ENCODE peak calls at places on chromosomes 11 and 22, in seven cellular contexts. One of them, this sample, is unnamed.

GRCh38 chr11:37718431-37718999 is 1120.5 kb upstream of the RAG2 start:
- DNase-seq in K562: no peak
- DNase-seq in GM12892: no peak
- DNase-seq in HepG2: no peak
- DNase-seq in SK-N-SH: no peak
- DNase-seq in H1: no peak
- DNase-seq in GM12878: no peak
- DNase-seq in this sample: no peak

GRCh38 chr11:47355283-47356128 is 3.0 kb upstream of the MYBPC3 start:
- DNase-seq in K562: peak
- DNase-seq in GM12892: no peak
- DNase-seq in HepG2: peak
- DNase-seq in SK-N-SH: peak
- DNase-seq in H1: peak
- DNase-seq in GM12878: no peak
- DNase-seq in this sample: no peak

GRCh38 chr11:69096473-69096872 is 47.7 kb downstream of the TPCN2 start:
- DNase-seq in K562: no peak
- DNase-seq in GM12892: no peak
- DNase-seq in HepG2: no peak
- DNase-seq in SK-N-SH: no peak
- DNase-seq in H1: no peak
- DNase-seq in GM12878: no peak
- DNase-seq in this sample: no peak

GRCh38 chr11:78181155-78181554 is 7.3 kb downstream of the KCTD21 start:
- DNase-seq in K562: no peak
- DNase-seq in GM12892: no peak
- DNase-seq in HepG2: no peak
- DNase-seq in SK-N-SH: no peak
- DNase-seq in H1: no peak
- DNase-seq in GM12878: no peak
- DNase-seq in this sample: no peak

GRCh38 chr11:113270080-113270479 is 44.3 kb upstream of the TTC12 start:
- DNase-seq in K562: no peak
- DNase-seq in GM12892: no peak
- DNase-seq in HepG2: no peak
- DNase-seq in SK-N-SH: no peak
- DNase-seq in H1: no peak
- DNase-seq in GM12878: no peak
- DNase-seq in this sample: no peak

GRCh38 chr11:100593321-100593720 is 93.8 kb upstream of the ARHGAP42 start:
- DNase-seq in K562: no peak
- DNase-seq in GM12892: no peak
- DNase-seq in HepG2: no peak
- DNase-seq in SK-N-SH: no peak
- DNase-seq in H1: no peak
- DNase-seq in GM12878: no peak
- DNase-seq in this sample: no peak

GRCh38 chr22:20550851-20551744 is 43.7 kb downstream of the MED15 start:
- DNase-seq in K562: no peak
- DNase-seq in GM12892: no peak
- DNase-seq in HepG2: no peak
- DNase-seq in SK-N-SH: no peak
- DNase-seq in H1: no peak
- DNase-seq in GM12878: peak
- DNase-seq in this sample: no peak

GRCh38 chr11:64406221-64406946 is 47.4 kb downstream of the RPS6KA4 start:
- DNase-seq in K562: no peak
- DNase-seq in GM12892: no peak
- DNase-seq in HepG2: no peak
- DNase-seq in SK-N-SH: peak
- DNase-seq in H1: no peak
- DNase-seq in GM12878: no peak
- DNase-seq in this sample: no peak

GRCh38 chr22:24567668-24568067 is 11.9 kb downstream of the SNRPD3 start:
- DNase-seq in K562: no peak
- DNase-seq in GM12892: no peak
- DNase-seq in HepG2: no peak
- DNase-seq in SK-N-SH: no peak
- DNase-seq in H1: no peak
- DNase-seq in GM12878: no peak
- DNase-seq in this sample: no peak

GRCh38 chr22:46312056-46312455 is 15.4 kb downstream of the GTSE1 start:
- DNase-seq in K562: no peak
- DNase-seq in GM12892: no peak
- DNase-seq in HepG2: no peak
- DNase-seq in SK-N-SH: no peak
- DNase-seq in H1: no peak
- DNase-seq in GM12878: no peak
- DNase-seq in this sample: no peak

GRCh38 chr22:46007003-46007847 is 30.3 kb upstream of the WNT7B start:
- DNase-seq in K562: no peak
- DNase-seq in GM12892: no peak
- DNase-seq in HepG2: no peak
- DNase-seq in SK-N-SH: peak
- DNase-seq in H1: no peak
- DNase-seq in GM12878: no peak
- DNase-seq in this sample: no peak

GRCh38 chr11:76824083-76824939 is 36.4 kb upstream of the ACER3 start:
- DNase-seq in K562: peak
- DNase-seq in GM12892: no peak
- DNase-seq in HepG2: no peak
- DNase-seq in SK-N-SH: no peak
- DNase-seq in H1: no peak
- DNase-seq in GM12878: no peak
- DNase-seq in this sample: no peak

GRCh38 chr11:96211433-96211832 is 131.6 kb downstream of the MAML2 start:
- DNase-seq in K562: no peak
- DNase-seq in GM12892: no peak
- DNase-seq in HepG2: no peak
- DNase-seq in SK-N-SH: no peak
- DNase-seq in H1: no peak
- DNase-seq in GM12878: no peak
- DNase-seq in this sample: no peak

GRCh38 chr11:1084561-1085439 is 10.1 kb downstream of the MUC2 start:
- DNase-seq in K562: no peak
- DNase-seq in GM12892: no peak
- DNase-seq in HepG2: no peak
- DNase-seq in SK-N-SH: no peak
- DNase-seq in H1: no peak
- DNase-seq in GM12878: no peak
- DNase-seq in this sample: no peak

GRCh38 chr22:26586556-26587325 is 3.2 kb downstream of the TPST2 start:
- DNase-seq in K562: no peak
- DNase-seq in GM12892: no peak
- DNase-seq in HepG2: no peak
- DNase-seq in SK-N-SH: no peak
- DNase-seq in H1: no peak
- DNase-seq in GM12878: no peak
- DNase-seq in this sample: no peak

GRCh38 chr22:26581769-26582168 is 8.2 kb downstream of the TPST2 start:
- DNase-seq in K562: no peak
- DNase-seq in GM12892: no peak
- DNase-seq in HepG2: no peak
- DNase-seq in SK-N-SH: no peak
- DNase-seq in H1: no peak
- DNase-seq in GM12878: no peak
- DNase-seq in this sample: no peak

GRCh38 chr22:26587991-26588613 is 1.8 kb downstream of the TPST2 start:
- DNase-seq in K562: no peak
- DNase-seq in GM12892: no peak
- DNase-seq in HepG2: no peak
- DNase-seq in SK-N-SH: no peak
- DNase-seq in H1: no peak
- DNase-seq in GM12878: no peak
- DNase-seq in this sample: no peak

GRCh38 chr22:26584010-26584409 is 5.9 kb downstream of the TPST2 start:
- DNase-seq in K562: no peak
- DNase-seq in GM12892: no peak
- DNase-seq in HepG2: no peak
- DNase-seq in SK-N-SH: no peak
- DNase-seq in H1: no peak
- DNase-seq in GM12878: no peak
- DNase-seq in this sample: no peak

DNA sequence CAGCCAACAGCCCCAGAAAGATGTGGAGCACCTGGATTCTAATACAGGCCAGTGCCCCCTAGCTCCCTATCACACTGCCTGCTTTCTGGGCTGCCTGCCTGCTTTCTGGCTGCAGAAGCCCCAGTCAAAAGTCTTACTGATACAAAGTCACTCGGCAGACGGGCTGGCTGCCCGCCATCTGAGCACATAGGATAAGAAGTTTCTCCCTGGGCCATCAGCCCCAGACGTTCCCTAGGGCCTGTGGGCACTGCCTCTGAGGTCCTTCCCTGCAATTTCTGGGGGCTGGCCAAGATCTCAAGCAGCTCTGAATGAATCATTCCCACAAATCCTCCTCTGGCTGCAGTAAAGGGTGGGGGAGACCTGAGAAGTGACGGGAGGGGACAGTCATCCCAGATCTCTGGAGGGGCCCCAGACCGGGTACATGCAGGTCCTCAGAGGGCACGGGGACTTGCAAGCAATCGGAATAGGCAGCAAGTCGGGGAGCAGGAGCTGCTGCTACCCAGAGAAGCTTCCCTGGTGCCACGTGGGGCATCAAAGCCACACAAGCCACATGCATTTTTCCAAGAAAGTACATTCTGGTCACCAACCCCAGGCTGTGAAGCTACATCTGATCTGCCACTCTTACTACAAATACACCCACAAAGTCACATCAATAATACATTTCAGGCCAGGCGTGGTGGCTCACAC is 4.7 kb downstream of the TPST2 start:
- DNase-seq in K562: no peak
- DNase-seq in GM12892: no peak
- DNase-seq in HepG2: no peak
- DNase-seq in SK-N-SH: peak
- DNase-seq in H1: no peak
- DNase-seq in GM12878: no peak
- DNase-seq in this sample: no peak
- TF ChIP-seq TAF1 in K562: no peak
- TF ChIP-seq TAF1 in GM12892: no peak
- TF ChIP-seq TAF1 in HepG2: no peak
- TF ChIP-seq TAF1 in SK-N-SH: no peak
- TF ChIP-seq TAF1 in H1: no peak
- TF ChIP-seq TAF1 in GM12878: no peak
- TF ChIP-seq TAF1 in this sample: no peak

GRCh38 chr11:9214765-9215164 is 50.4 kb downstream of the DENND5A start:
- DNase-seq in K562: no peak
- DNase-seq in GM12892: no peak
- DNase-seq in HepG2: no peak
- DNase-seq in SK-N-SH: no peak
- DNase-seq in H1: no peak
- DNase-seq in GM12878: no peak
- DNase-seq in this sample: no peak

GRCh38 chr11:9222654-9223053 is 42.5 kb downstream of the DENND5A start:
- DNase-seq in K562: no peak
- DNase-seq in GM12892: no peak
- DNase-seq in HepG2: no peak
- DNase-seq in SK-N-SH: no peak
- DNase-seq in H1: no peak
- DNase-seq in GM12878: no peak
- DNase-seq in this sample: no peak

GRCh38 chr11:9219572-9219971 is 45.6 kb downstream of the DENND5A start:
- DNase-seq in K562: no peak
- DNase-seq in GM12892: no peak
- DNase-seq in HepG2: no peak
- DNase-seq in SK-N-SH: no peak
- DNase-seq in H1: no peak
- DNase-seq in GM12878: no peak
- DNase-seq in this sample: no peak

GRCh38 chr11:9219115-9219514 is 46.0 kb downstream of the DENND5A start:
- DNase-seq in K562: no peak
- DNase-seq in GM12892: no peak
- DNase-seq in HepG2: no peak
- DNase-seq in SK-N-SH: no peak
- DNase-seq in H1: no peak
- DNase-seq in GM12878: no peak
- DNase-seq in this sample: no peak
- TF ChIP-seq POLR2AphosphoS5 in K562: no peak
- TF ChIP-seq POLR2AphosphoS5 in GM12892: no peak
- TF ChIP-seq POLR2AphosphoS5 in HepG2: no peak
- TF ChIP-seq POLR2AphosphoS5 in SK-N-SH: no peak
- TF ChIP-seq POLR2AphosphoS5 in H1: no peak
- TF ChIP-seq POLR2AphosphoS5 in GM12878: no peak
- TF ChIP-seq POLR2AphosphoS5 in this sample: no peak

DNA sequence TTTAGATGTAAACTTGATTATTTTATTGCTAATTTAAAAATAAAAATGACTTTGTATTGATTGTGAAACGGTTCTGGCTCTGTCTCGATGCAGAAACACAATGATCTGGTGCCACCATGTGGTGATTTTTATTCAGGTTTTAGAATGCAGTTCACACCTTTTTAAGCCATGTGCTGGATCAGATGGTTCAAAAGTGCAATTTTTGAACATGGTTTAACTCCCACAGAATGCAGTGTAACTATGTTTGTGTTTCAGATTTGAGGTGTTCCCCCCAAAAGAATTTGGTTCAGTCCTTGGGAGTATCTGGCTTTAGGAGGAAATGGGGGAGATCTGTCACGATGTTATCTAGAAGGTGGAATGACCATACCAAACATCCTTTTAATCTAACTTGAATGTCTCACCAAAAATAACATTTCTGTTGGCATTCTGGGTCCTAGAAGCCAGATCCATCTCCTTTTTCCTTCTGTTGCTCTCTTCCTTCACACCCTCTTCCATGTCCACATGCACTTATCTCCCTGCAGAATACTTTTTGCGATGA is 7.9 kb downstream of the MRPL16 start:
- DNase-seq in K562: peak
- DNase-seq in GM12892: no peak
- DNase-seq in HepG2: peak
- DNase-seq in SK-N-SH: peak
- DNase-seq in H1: no peak
- DNase-seq in GM12878: no peak
- DNase-seq in this sample: no peak
- TF ChIP-seq TAF1 in K562: no peak
- TF ChIP-seq TAF1 in GM12892: no peak
- TF ChIP-seq TAF1 in HepG2: no peak
- TF ChIP-seq TAF1 in SK-N-SH: no peak
- TF ChIP-seq TAF1 in H1: no peak
- TF ChIP-seq TAF1 in GM12878: no peak
- TF ChIP-seq TAF1 in this sample: no peak

GRCh38 chr22:42249831-42250230 is 20.6 kb downstream of the TCF20 start:
- DNase-seq in K562: no peak
- DNase-seq in GM12892: no peak
- DNase-seq in HepG2: no peak
- DNase-seq in SK-N-SH: no peak
- DNase-seq in H1: no peak
- DNase-seq in GM12878: no peak
- DNase-seq in this sample: no peak

GRCh38 chr22:42243802-42244060 is 26.7 kb downstream of the TCF20 start:
- DNase-seq in K562: no peak
- DNase-seq in GM12892: no peak
- DNase-seq in HepG2: no peak
- DNase-seq in SK-N-SH: no peak
- DNase-seq in H1: no peak
- DNase-seq in GM12878: no peak
- DNase-seq in this sample: no peak

DNA sequence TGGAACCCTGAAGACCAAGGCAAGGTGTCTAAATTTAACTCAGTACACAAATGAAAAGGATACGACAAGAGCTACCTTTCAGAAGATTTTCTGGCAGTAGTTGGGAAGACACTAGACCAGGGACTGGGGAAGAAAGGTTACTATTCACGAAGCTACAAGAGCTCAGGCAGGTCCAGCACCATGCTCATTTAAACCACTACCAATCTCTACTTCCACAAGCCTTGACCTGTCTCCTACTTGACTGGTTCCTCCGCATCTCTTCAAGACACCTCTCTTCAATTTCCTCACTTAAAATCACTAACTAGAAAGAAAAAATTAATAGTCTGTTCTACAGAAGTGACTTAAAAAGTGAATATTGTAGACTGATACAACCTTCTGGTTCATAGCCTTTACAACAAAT is 22.9 kb downstream of the TCF20 start:
- DNase-seq in K562: no peak
- DNase-seq in GM12892: no peak
- DNase-seq in HepG2: no peak
- DNase-seq in SK-N-SH: no peak
- DNase-seq in H1: no peak
- DNase-seq in GM12878: no peak
- DNase-seq in this sample: no peak
- TF ChIP-seq POLR2AphosphoS5 in K562: no peak
- TF ChIP-seq POLR2AphosphoS5 in GM12892: no peak
- TF ChIP-seq POLR2AphosphoS5 in HepG2: no peak
- TF ChIP-seq POLR2AphosphoS5 in SK-N-SH: no peak
- TF ChIP-seq POLR2AphosphoS5 in H1: no peak
- TF ChIP-seq POLR2AphosphoS5 in GM12878: no peak
- TF ChIP-seq POLR2AphosphoS5 in this sample: no peak

This sample was measured in GM12891.